ENCODE peak calls at places on chromosome 22, in four cellular contexts. F is aorta, Z is Peyer's patch, T is psoas muscle. X is an unnamed sample. For H3K4me1, the result is how much of the 10 kb centered on the place peaks cover.

GRCh38 chr22:47582067-47582466 is 819.6 kb downstream of the TBC1D22A start:
- DNase-seq in F (no peak), Z (no peak), T (no peak), X (no peak)

GRCh38 chr22:23673826-23674690 is 16.8 kb upstream of the RGL4 start:
- DNase-seq in F (peak), Z (no peak), T (no peak), X (no peak)

GRCh38 chr22:49203863-49204598 is 623.6 kb downstream of the BRD1 start:
- DNase-seq in F (peak), Z (peak), T (no peak), X (no peak)

GRCh38 chr22:28835630-28836189 is 35.3 kb upstream of the XBP1 start:
- DNase-seq in F (no peak), Z (no peak), T (no peak), X (no peak)

GRCh38 chr22:34608716-34609115 is 457.2 kb upstream of the ISX start:
- DNase-seq in F (no peak), Z (no peak), T (no peak), X (no peak)

GRCh38 chr22:36294801-36295200 is 41.9 kb downstream of the APOL1 start:
- DNase-seq in F (no peak), Z (no peak), T (no peak), X (no peak)

GRCh38 chr22:29157759-29158535 is 47.7 kb upstream of the EMID1 start:
- DNase-seq in F (no peak), Z (peak), T (no peak), X (no peak)

GRCh38 chr22:26553056-26553752 is 36.7 kb downstream of the TPST2 start:
- DNase-seq in F (no peak), Z (no peak), T (no peak), X (no peak)

GRCh38 chr22:37219534-37219933 is 7.3 kb upstream of the SSTR3 start:
- DNase-seq in F (no peak), Z (no peak), T (no peak), X (no peak)

GRCh38 chr22:30204742-30205111 is 41.8 kb downstream of the LIF start:
- DNase-seq in F (no peak), Z (no peak), T (peak), X (no peak)

GRCh38 chr22:46673677-46674236 is 53.6 kb downstream of the GRAMD4 start:
- DNase-seq in F (no peak), Z (no peak), T (no peak), X (no peak)

GRCh38 chr22:43901976-43902643 is 10.3 kb upstream of the PNPLA5 start:
- DNase-seq in F (no peak), Z (no peak), T (no peak), X (no peak)

GRCh38 chr22:26558246-26558895 is 31.6 kb downstream of the TPST2 start:
- DNase-seq in F (no peak), Z (no peak), T (no peak), X (no peak)

GRCh38 chr22:25402501-25403283 is 161.8 kb upstream of the GRK3 start:
- DNase-seq in F (peak), Z (no peak), T (no peak), X (no peak)

GRCh38 chr22:24128631-24129601 is 52.4 kb upstream of the SUSD2 start:
- DNase-seq in F (no peak), Z (no peak), T (no peak), X (no peak)

GRCh38 chr22:17536269-17536668 is 27.0 kb upstream of the SLC25A18 start:
- DNase-seq in F (peak), Z (no peak), T (no peak), X (no peak)

GRCh38 chr22:36797988-36798670 is 18.7 kb downstream of the PVALB start:
- DNase-seq in F (no peak), Z (no peak), T (no peak), X (no peak)

GRCh38 chr22:27677895-27678458 is 123.6 kb downstream of the MN1 start:
- DNase-seq in F (peak), Z (no peak), T (no peak), X (no peak)

GRCh38 chr22:46860562-46860961 is 98.1 kb downstream of the TBC1D22A start:
- DNase-seq in F (no peak), Z (peak), T (no peak), X (no peak)

GRCh38 chr22:30221121-30221992 is 25.2 kb downstream of the LIF start:
- DNase-seq in F (no peak), Z (peak), T (no peak), X (peak)

GRCh38 chr22:46744581-46744980 is 6.5 kb upstream of the CERK start:
- DNase-seq in F (no peak), Z (peak), T (no peak), X (no peak)

GRCh38 chr22:41184679-41185078 is 20.4 kb upstream of the L3MBTL2 start:
- DNase-seq in F (no peak), Z (no peak), T (no peak), X (no peak)

GRCh38 chr22:22397292-22397870 is 111.2 kb downstream of the ZNF280B start:
- DNase-seq in F (no peak), Z (no peak), T (peak), X (no peak)

GRCh38 chr22:25880524-25880923 is 138.5 kb downstream of the MYO18B start:
- DNase-seq in F (no peak), Z (no peak), T (no peak), X (no peak)

GRCh38 chr22:19177164-19178064 is 1.1 kb downstream of the SLC25A1 start:
- DNase-seq in F (peak), Z (no peak), T (no peak), X (no peak)
- H3K4me1 ChIP-seq in F (under half), Z (half or more), T (under half), X (under half)

GRCh38 chr22:39444247-39444800 is 12.5 kb upstream of the MGAT3 start:
- DNase-seq in F (no peak), Z (no peak), T (no peak), X (no peak)
- H3K4me1 ChIP-seq in F (under half), Z (under half), T (under half), X (under half)

GRCh38 chr22:45072322-45072903 is 62.6 kb upstream of the PHF21B start:
- DNase-seq in F (no peak), Z (no peak), T (no peak), X (no peak)
- H3K4me1 ChIP-seq in F (under half), Z (under half), T (under half), X (under half)

GRCh38 chr22:38861927-38862326 is 10.1 kb downstream of the CBX6 start:
- DNase-seq in F (no peak), Z (no peak), T (no peak), X (no peak)
- H3K4me1 ChIP-seq in F (under half), Z (under half), T (under half), X (under half)

X was measured in CD8-positive, alpha-beta memory T cell.